ENCODE peak calls at places on chromosomes 1 and 21, in nine cellular contexts. G, K, E, A, T, D, U, P and R are unnamed samples.

GRCh38 chr1:103448560-103448959 is 76.9 kb upstream of the RNPC3 start:
- DNase-seq in D (no peak), K (no peak), G (peak; percentile 21), T (no peak), A (no peak), U (no peak), P (no peak), E (no peak), R (no peak)

GRCh38 chr1:2439369-2439768 is 27.0 kb upstream of the PEX10 start:
- DNase-seq in G (no peak), T (no peak), D (no peak), A (no peak), E (no peak), P (no peak), U (no peak), K (no peak), R (no peak)

GRCh38 chr1:24959623-24959975 is 29.5 kb upstream of the RUNX3 start:
- DNase-seq in D (no peak), P (no peak), A (no peak), E (no peak), T (no peak), K (no peak), G (no peak), U (no peak), R (no peak)

GRCh38 chr1:115314111-115314510 is 23.9 kb downstream of the NGF start:
- DNase-seq in A (no peak), P (no peak), K (no peak), D (no peak), G (no peak), E (no peak), U (no peak), T (no peak), R (no peak)

GRCh38 chr1:61434276-61434675 is 290.7 kb downstream of the TM2D1 start:
- DNase-seq in A (peak; percentile 38), P (no peak), T (no peak), U (no peak), D (no peak), E (no peak), K (no peak), G (peak; percentile 78), R (no peak)

GRCh38 chr1:22410401-22410800 is 41.2 kb upstream of the ZBTB40 start:
- DNase-seq in D (no peak), T (no peak), E (no peak), K (no peak), P (no peak), U (no peak), G (no peak), A (no peak), R (no peak)

GRCh38 chr1:178353524-178353923 is 143.2 kb downstream of the CLEC20A start:
- DNase-seq in P (no peak), A (no peak), D (no peak), E (no peak), K (no peak), T (no peak), G (no peak), U (no peak), R (no peak)

GRCh38 chr21:40052276-40052675 is 185.0 kb downstream of the PCP4 start:
- DNase-seq in E (no peak), T (no peak), K (no peak), G (no peak), P (no peak), D (no peak), A (no peak), U (no peak), R (no peak)

GRCh38 chr1:46527474-46528296 is 23.8 kb downstream of the KNCN start:
- DNase-seq in D (peak; percentile 41), T (peak; percentile 91), U (peak; percentile 84), G (peak; percentile 57), K (peak; percentile 88), E (peak; percentile 77), A (peak; percentile 67), P (peak; percentile 69), R (peak; percentile 90)